ENCODE peak calls at places on chromosomes 5 and 9, in nine cellular contexts. Y is HCT116, Q is GM23338, F is PC-9, A is GM23248, V is OCI-LY7, D is SK-N-SH, N is MM.1S, Z is PC-3. W is an unnamed sample. For H3K4me1 and H3K9me2, the result is how much of the 10 kb centered on the place peaks cover.

GRCh38 chr5:88768411-88768810 is 114.6 kb downstream of the MEF2C start:
- DNase-seq in Y (no peak), Q (no peak), F (no peak), A (no peak), V (no peak), D (no peak), N (no peak), Z (no peak), W (no peak)

GRCh38 chr5:111234125-111234524 is 9.9 kb downstream of the CAMK4 start:
- DNase-seq in Y (no peak), Q (no peak), F (no peak), A (no peak), V (peak), D (no peak), N (no peak), Z (no peak), W (no peak)

GRCh38 chr5:144308211-144308610 is 137.5 kb downstream of the KCTD16 start:
- DNase-seq in Y (no peak), Q (no peak), F (no peak), A (no peak), V (no peak), D (no peak), N (no peak), Z (no peak), W (no peak)

GRCh38 chr5:12704955-12705354 is 800.7 kb upstream of the CTNND2 start:
- DNase-seq in Y (no peak), Q (peak), F (no peak), A (peak), V (no peak), D (no peak), N (no peak), Z (peak), W (no peak)

GRCh38 chr9:106287108-106287631 is 575.8 kb upstream of the ZNF462 start:
- DNase-seq in Y (no peak), Q (no peak), F (no peak), A (no peak), V (no peak), D (peak), N (no peak), Z (no peak), W (peak)

GRCh38 chr5:58503634-58504033 is 12.4 kb downstream of the GAPT start:
- DNase-seq in Y (no peak), Q (peak), F (no peak), A (no peak), V (no peak), D (no peak), N (no peak), Z (no peak), W (no peak)

GRCh38 chr5:149913449-149914419 is 30.9 kb downstream of the PDE6A start:
- DNase-seq in Y (no peak), Q (no peak), F (no peak), A (no peak), V (peak), D (no peak), N (no peak), Z (no peak), W (no peak)

GRCh38 chr5:181170996-181171395 is 23.6 kb downstream of the OR2V2 start:
- DNase-seq in Y (no peak), Q (no peak), F (no peak), A (peak), V (no peak), D (no peak), N (no peak), Z (no peak), W (no peak)

GRCh38 chr5:172414618-172415599 is 39.4 kb downstream of the SH3PXD2B start:
- DNase-seq in Y (no peak), Q (no peak), F (no peak), A (peak), V (no peak), D (no peak), N (no peak), Z (peak), W (peak)

GRCh38 chr5:86679949-86680348 is 62.2 kb downstream of the COX7C start:
- DNase-seq in Y (no peak), Q (no peak), F (no peak), A (no peak), V (no peak), D (no peak), N (no peak), Z (no peak), W (no peak)

GRCh38 chr9:105269593-105269992 is 25.1 kb downstream of the SLC44A1 start:
- DNase-seq in Y (no peak), Q (no peak), F (no peak), A (no peak), V (no peak), D (no peak), N (no peak), Z (no peak), W (no peak)

GRCh38 chr5:147509710-147510651 is at the start of gene DPYSL3:
- DNase-seq in Y (peak), Q (peak), F (no peak), A (peak), V (no peak), D (peak), N (no peak), Z (peak), W (peak)

GRCh38 chr9:25129537-25129936 is 548.7 kb downstream of the TUSC1 start:
- DNase-seq in Y (no peak), Q (no peak), F (no peak), A (no peak), V (no peak), D (peak), N (no peak), Z (no peak), W (no peak)

GRCh38 chr9:116377179-116377790 is 223.7 kb downstream of the PAPPA start:
- DNase-seq in Y (peak), Q (no peak), F (peak), A (peak), V (no peak), D (no peak), N (no peak), Z (peak), W (peak)

GRCh38 chr5:138950411-138951011 is 75.4 kb upstream of the LRRTM2 start:
- DNase-seq in Y (no peak), Q (no peak), F (no peak), A (no peak), V (no peak), D (no peak), N (no peak), Z (no peak), W (no peak)

GRCh38 chr9:131657456-131657855 is 82.4 kb downstream of the RAPGEF1 start:
- DNase-seq in Y (no peak), Q (no peak), F (peak), A (no peak), V (peak), D (no peak), N (no peak), Z (peak), W (no peak)

GRCh38 chr9:133591116-133591910 is 17.9 kb downstream of the FAM163B start:
- DNase-seq in Y (no peak), Q (no peak), F (no peak), A (no peak), V (no peak), D (no peak), N (no peak), Z (no peak), W (no peak)

GRCh38 chr5:150511641-150512367 is 3.9 kb downstream of the NDST1 start:
- DNase-seq in Y (no peak), Q (peak), F (peak), A (peak), V (no peak), D (peak), N (no peak), Z (peak), W (peak)

GRCh38 chr9:4086119-4087088 is 213.5 kb downstream of the GLIS3 start:
- DNase-seq in Y (no peak), Q (no peak), F (no peak), A (no peak), V (no peak), D (no peak), N (no peak), Z (peak), W (no peak)

GRCh38 chr9:37730840-37731239 is 22.8 kb upstream of the TRMT10B start:
- DNase-seq in Y (no peak), Q (no peak), F (no peak), A (no peak), V (no peak), D (no peak), N (no peak), Z (no peak), W (no peak)

GRCh38 chr5:160230686-160231527 is 1.6 kb downstream of the FABP6 start:
- DNase-seq in Y (no peak), Q (no peak), F (peak), A (peak), V (no peak), D (no peak), N (no peak), Z (peak), W (no peak)

GRCh38 chr9:109889456-109889855 is 109.5 kb downstream of the PALM2AKAP2 start:
- DNase-seq in Y (no peak), Q (no peak), F (no peak), A (no peak), V (no peak), D (no peak), N (peak), Z (no peak), W (no peak)

GRCh38 chr5:169810542-169810941 is 169.8 kb downstream of the INSYN2B start:
- DNase-seq in Y (no peak), Q (no peak), F (no peak), A (no peak), V (no peak), D (no peak), N (no peak), Z (no peak), W (no peak)

GRCh38 chr9:134662143-134662876 is 20.7 kb downstream of the COL5A1 start:
- DNase-seq in Y (no peak), Q (no peak), F (peak), A (peak), V (no peak), D (peak), N (no peak), Z (peak), W (peak)

GRCh38 chr9:134661299-134661698 is 19.7 kb downstream of the COL5A1 start:
- DNase-seq in Y (no peak), Q (no peak), F (no peak), A (peak), V (no peak), D (no peak), N (no peak), Z (no peak), W (no peak)

GRCh38 chr9:134663084-134663483 is 21.5 kb downstream of the COL5A1 start:
- DNase-seq in Y (no peak), Q (no peak), F (no peak), A (no peak), V (no peak), D (no peak), N (no peak), Z (no peak), W (no peak)

GRCh38 chr9:134660407-134660806 is 18.8 kb downstream of the COL5A1 start:
- DNase-seq in Y (peak), Q (peak), F (no peak), A (no peak), V (peak), D (no peak), N (no peak), Z (peak), W (no peak)

DNA sequence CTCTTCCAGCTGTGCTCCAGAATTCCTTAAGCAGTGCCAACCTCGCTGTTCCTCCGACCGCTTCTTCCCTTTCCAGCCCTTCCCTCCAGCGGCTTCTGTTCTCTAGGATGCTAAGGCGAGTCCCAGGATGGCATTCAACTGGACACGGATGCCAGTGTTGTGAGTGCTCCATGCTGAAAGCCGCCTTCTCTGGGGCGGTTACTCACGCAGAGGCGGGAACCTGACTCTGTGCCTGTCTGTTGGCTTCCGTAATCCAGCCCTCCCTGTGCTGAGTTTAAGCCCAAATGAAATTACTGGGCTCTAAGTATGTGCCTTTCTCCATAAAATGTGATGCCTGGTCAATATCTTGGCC is 20.2 kb downstream of the COL5A1 start:
- DNase-seq in Y (no peak), Q (no peak), F (no peak), A (peak), V (no peak), D (peak), N (no peak), Z (no peak), W (peak)
- H3K4me1 ChIP-seq in Y (under half), Q (under half), F (under half), A (under half), V (under half), D (under half), N (under half), Z (under half), W (half or more)

DNA sequence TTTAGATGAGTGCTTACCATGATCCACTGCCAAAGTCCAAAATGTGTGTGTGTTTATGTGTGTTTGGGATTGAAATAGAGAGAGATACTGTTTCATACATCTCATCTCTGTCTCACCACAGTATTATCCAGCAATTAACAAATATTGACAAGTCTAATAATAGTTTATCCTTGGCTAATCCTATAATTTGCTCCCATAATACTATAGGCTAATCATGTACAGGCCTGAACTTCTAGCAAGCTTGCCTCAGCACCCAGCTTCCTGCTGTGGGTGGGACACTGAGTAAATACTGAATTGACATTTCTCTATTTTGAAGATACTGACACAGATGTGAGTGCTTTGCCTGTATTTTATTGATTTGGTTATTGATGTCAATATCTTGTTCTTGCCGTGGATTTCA is 35.3 kb upstream of the KCNV2 start:
- DNase-seq in Y (no peak), Q (no peak), F (no peak), A (no peak), V (no peak), D (no peak), N (no peak), Z (no peak), W (no peak)
- H3K27ac ChIP-seq in Y (no peak), Q (no peak), F (no peak), A (no peak), V (no peak), D (no peak), N (no peak), Z (no peak), W (no peak)

DNA sequence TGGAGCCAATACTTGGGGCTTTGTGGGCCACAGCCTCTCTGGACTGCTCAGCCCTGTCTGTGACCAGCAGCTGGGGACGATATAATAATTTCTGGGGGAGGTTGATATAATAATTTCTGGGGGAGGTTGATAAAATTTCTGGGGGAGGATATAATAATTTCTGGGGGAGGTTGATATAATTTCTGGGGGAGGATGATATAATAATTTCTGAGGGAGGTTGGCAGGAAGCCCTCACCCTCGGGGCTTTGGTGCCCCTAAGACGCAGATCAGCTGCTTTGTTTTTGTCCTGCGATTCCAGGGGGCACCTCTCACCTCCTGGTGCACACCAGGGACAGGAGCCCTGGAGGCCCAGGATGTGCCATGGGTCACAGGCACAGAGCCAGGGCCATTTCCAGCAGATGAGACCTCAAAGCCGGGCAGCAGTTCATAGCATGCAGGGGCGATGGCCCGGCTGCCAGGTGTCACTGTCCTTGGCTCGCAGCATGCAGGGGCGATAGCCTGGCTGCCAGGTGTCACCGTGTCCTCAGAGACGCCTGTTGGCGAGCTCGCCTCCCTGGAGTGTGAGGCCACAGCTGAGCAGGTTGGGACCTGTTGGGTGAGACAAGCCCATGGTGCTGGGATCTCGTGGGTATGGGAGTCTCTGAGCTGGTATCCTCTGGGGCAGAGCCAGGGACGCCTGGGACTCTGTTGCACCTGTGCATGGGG is 3.8 kb upstream of the TOR4A start:
- DNase-seq in Y (no peak), Q (no peak), F (no peak), A (no peak), V (peak), D (no peak), N (no peak), Z (no peak), W (no peak)
- H3K9me2 ChIP-seq in Y (under half), Q (under half), F (under half), A (under half), V (under half), D (under half), N (under half), Z (under half), W (under half)

DNA sequence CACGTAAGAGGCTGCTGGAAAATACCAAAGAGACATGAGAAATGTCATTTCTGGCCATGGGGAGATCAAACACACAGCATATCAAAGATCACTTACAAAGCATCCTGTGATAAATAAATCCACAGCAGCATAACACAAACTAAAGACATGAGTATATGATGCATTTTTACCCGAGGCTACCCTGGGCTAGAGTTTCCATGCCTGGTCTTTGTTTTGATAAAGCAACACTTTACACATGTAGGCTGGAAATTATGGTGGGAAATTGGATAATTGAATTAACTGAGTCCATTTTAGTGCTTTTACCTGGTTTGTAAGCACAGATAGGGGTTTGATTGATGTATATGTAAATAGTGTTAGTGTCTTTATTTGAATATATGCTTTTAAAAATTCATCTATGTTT is 288.4 kb downstream of the AOPEP start:
- DNase-seq in Y (no peak), Q (no peak), F (no peak), A (no peak), V (no peak), D (peak), N (no peak), Z (no peak), W (no peak)
- H3K4me1 ChIP-seq in Y (under half), Q (under half), F (under half), A (half or more), V (under half), D (under half), N (under half), Z (under half), W (under half)

DNA sequence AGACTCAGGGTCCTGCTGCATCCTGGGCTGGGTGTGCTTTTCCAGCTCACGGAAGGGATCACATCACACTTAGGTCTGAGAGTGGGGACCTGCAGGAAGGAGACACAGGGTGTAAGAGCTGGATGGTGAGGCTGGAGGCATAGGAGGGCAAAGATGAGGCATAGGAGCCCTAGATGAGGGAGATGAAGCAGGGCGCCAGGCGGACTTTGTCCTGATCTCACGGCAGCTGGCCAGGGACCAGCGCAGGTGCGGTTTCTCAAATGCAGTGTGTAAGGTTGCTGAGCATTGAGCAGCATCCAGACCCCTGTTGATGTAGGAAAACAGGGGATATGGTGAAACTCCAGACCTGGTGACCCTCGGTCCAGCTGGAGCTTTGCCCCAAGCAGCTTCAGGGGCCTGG is 156.5 kb downstream of the PSAT1 start:
- DNase-seq in Y (no peak), Q (no peak), F (no peak), A (no peak), V (no peak), D (no peak), N (no peak), Z (no peak), W (no peak)
- H3K27ac ChIP-seq in Y (no peak), Q (no peak), F (no peak), A (no peak), V (no peak), D (no peak), N (no peak), Z (no peak), W (no peak)

DNA sequence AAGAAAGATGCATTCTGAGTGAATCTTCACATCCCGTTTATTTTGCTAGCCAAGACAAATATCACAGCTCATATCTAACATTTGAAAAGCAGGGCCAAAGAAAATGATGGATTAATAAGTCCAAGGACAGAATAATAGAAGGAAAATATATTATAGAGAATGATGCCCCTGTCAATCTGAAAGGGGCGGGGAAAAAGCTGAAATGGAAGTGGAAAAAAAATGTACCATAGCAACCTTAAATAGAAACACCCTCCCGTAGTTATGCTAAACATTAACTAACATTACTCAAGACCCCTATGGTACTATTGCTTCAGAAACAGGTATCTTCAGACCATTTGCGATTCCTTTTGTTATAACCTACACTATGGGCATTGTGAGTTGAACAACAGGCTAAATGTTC is 67.7 kb upstream of the SMARCA2 start:
- DNase-seq in Y (no peak), Q (no peak), F (no peak), A (no peak), V (no peak), D (no peak), N (no peak), Z (no peak), W (no peak)
- H3K9me2 ChIP-seq in Y (under half), Q (under half), F (under half), A (under half), V (under half), D (under half), N (under half), Z (under half), W (under half)

GRCh38 chr5:134093351-134093750 is 21.1 kb upstream of the TCF7 start:
- DNase-seq in Y (no peak), Q (no peak), F (no peak), A (no peak), V (no peak), D (no peak), N (no peak), Z (no peak), W (no peak)
- H3K4me1 ChIP-seq in Y (under half), Q (under half), F (under half), A (under half), V (under half), D (half or more), N (under half), Z (under half), W (under half)

GRCh38 chr9:127489471-127490115 is 38.3 kb downstream of the LRSAM1 start:
- DNase-seq in Y (no peak), Q (peak), F (no peak), A (no peak), V (no peak), D (peak), N (no peak), Z (no peak), W (no peak)

GRCh38 chr9:127493592-127494303 is 42.4 kb downstream of the LRSAM1 start:
- DNase-seq in Y (no peak), Q (no peak), F (no peak), A (no peak), V (no peak), D (no peak), N (no peak), Z (no peak), W (peak)

GRCh38 chr9:127490831-127491230 is 39.5 kb downstream of the LRSAM1 start:
- DNase-seq in Y (no peak), Q (no peak), F (no peak), A (no peak), V (no peak), D (no peak), N (no peak), Z (no peak), W (no peak)

GRCh38 chr9:127492616-127493015 is 41.3 kb downstream of the LRSAM1 start:
- DNase-seq in Y (no peak), Q (no peak), F (no peak), A (no peak), V (no peak), D (no peak), N (no peak), Z (no peak), W (no peak)

GRCh38 chr9:127491516-127491915 is 40.2 kb downstream of the LRSAM1 start:
- DNase-seq in Y (no peak), Q (no peak), F (no peak), A (no peak), V (no peak), D (no peak), N (no peak), Z (no peak), W (no peak)
- H3K27ac ChIP-seq in Y (no peak), Q (no peak), F (no peak), A (no peak), V (no peak), D (no peak), N (no peak), Z (no peak), W (no peak)

GRCh38 chr9:83708515-83709158 is 879 bp upstream of the UBQLN1 start:
- DNase-seq in Y (peak), Q (peak), F (peak), A (peak), V (peak), D (peak), N (peak), Z (peak), W (peak)
- H3K9me2 ChIP-seq in Y (under half), Q (under half), F (under half), A (under half), V (under half), D (under half), N (under half), Z (under half), W (under half)

W was measured in hepatocyte.